ENCODE peak calls at places on chromosomes 4 and X, in ten cellular contexts. T is lung, M is OCI-LY7, O is foreskin keratinocyte, C is BJ, N is GM20000, A is B cell, Z is ascending aorta, R is nephron progenitor cell, L is psoas muscle. Y is an unnamed sample.

GRCh38 chrX:41025926-41026325 is 59.3 kb upstream of the USP9X start:
- DNase-seq in T (no peak), M (no peak), L (no peak), A (no peak), C (no peak), O (no peak), N (no peak), R (no peak), Z (no peak), Y (no peak)

GRCh38 chr4:71198958-71199357 is 139.9 kb upstream of the SLC4A4 start:
- DNase-seq in Z (no peak), T (no peak), A (no peak), N (no peak), R (no peak), C (no peak), L (no peak), M (no peak), O (no peak), Y (no peak)

GRCh38 chrX:102964941-102965340 is 27.9 kb downstream of the RAB40AL start:
- DNase-seq in A (no peak), M (no peak), R (no peak), N (no peak), O (no peak), L (no peak), C (no peak), Z (no peak), T (no peak), Y (no peak)

GRCh38 chr4:61443813-61444510 is 243.8 kb downstream of the ADGRL3 start:
- DNase-seq in N (no peak), T (no peak), L (no peak), Z (no peak), O (no peak), R (no peak), A (no peak), C (no peak), M (no peak), Y (no peak)

GRCh38 chr4:21768349-21769310 is 179.9 kb downstream of the KCNIP4 start:
- DNase-seq in R (peak), A (no peak), C (no peak), O (peak), N (peak), M (peak), Z (no peak), T (no peak), L (no peak), Y (peak)

GRCh38 chrX:153487590-153488071 is 7.1 kb upstream of the BGN start:
- DNase-seq in M (no peak), A (no peak), R (no peak), L (no peak), O (no peak), Z (peak), C (no peak), T (no peak), N (no peak), Y (no peak)

GRCh38 chr4:147355849-147356248 is 125.0 kb upstream of the EDNRA start:
- DNase-seq in M (no peak), A (no peak), R (no peak), O (no peak), T (no peak), N (no peak), Z (no peak), L (no peak), C (no peak), Y (no peak)

GRCh38 chrX:16528620-16529019 is 121.3 kb upstream of the S100G start:
- DNase-seq in N (no peak), A (no peak), L (no peak), O (no peak), C (no peak), R (no peak), M (no peak), T (no peak), Z (no peak), Y (no peak)

GRCh38 chr4:154822775-154823174 is 41.7 kb downstream of the RBM46 start:
- DNase-seq in Z (no peak), O (peak), C (peak), A (no peak), T (no peak), N (no peak), L (no peak), R (no peak), M (no peak), Y (no peak)

GRCh38 chr4:41814565-41814964 is 66.0 kb upstream of the PHOX2B start:
- DNase-seq in O (no peak), N (no peak), R (peak), C (no peak), A (no peak), T (no peak), L (no peak), Z (no peak), M (no peak), Y (no peak)

GRCh38 chr4:85268146-85268545 is 206.8 kb upstream of the ARHGAP24 start:
- DNase-seq in M (no peak), C (no peak), T (no peak), O (no peak), A (no peak), N (no peak), R (no peak), L (no peak), Z (no peak), Y (no peak)

GRCh38 chr4:75071241-75071778 is 138.4 kb downstream of the PARM1 start:
- DNase-seq in T (no peak), Z (no peak), N (no peak), L (no peak), C (no peak), O (no peak), R (no peak), A (no peak), M (no peak), Y (no peak)

GRCh38 chrX:111207851-111208250 is 62.4 kb downstream of the CAPN6 start:
- DNase-seq in N (no peak), O (no peak), C (no peak), A (no peak), R (no peak), Z (no peak), T (no peak), M (no peak), L (no peak), Y (no peak)

GRCh38 chr4:136920092-136920491 is 612.2 kb downstream of the PCDH18 start:
- DNase-seq in L (no peak), M (no peak), T (no peak), R (no peak), A (no peak), N (no peak), C (no peak), O (no peak), Z (no peak), Y (no peak)

GRCh38 chr4:175536852-175537453 is 275.1 kb downstream of the GPM6A start:
- DNase-seq in T (no peak), M (peak), A (no peak), O (peak), Z (no peak), L (no peak), R (peak), C (no peak), N (peak), Y (peak)

GRCh38 chr4:73589887-73590801 is 30.1 kb downstream of the RASSF6 start:
- DNase-seq in A (no peak), N (peak), M (peak), T (no peak), L (no peak), C (no peak), Z (no peak), O (no peak), R (no peak), Y (peak)

GRCh38 chr4:141180991-141181760 is 39.5 kb upstream of the ZNF330 start:
- DNase-seq in N (no peak), O (peak), L (no peak), T (no peak), M (no peak), R (no peak), A (no peak), C (no peak), Z (no peak), Y (no peak)

GRCh38 chr4:31918891-31919290 is 1198.7 kb downstream of the PCDH7 start:
- DNase-seq in L (no peak), A (no peak), Z (no peak), N (no peak), R (no peak), T (no peak), M (no peak), O (peak), C (no peak), Y (no peak)

GRCh38 chr4:110155632-110156031 is 42.8 kb downstream of the ELOVL6 start:
- DNase-seq in O (no peak), A (no peak), M (no peak), C (no peak), L (no peak), N (no peak), T (no peak), Z (no peak), R (no peak), Y (no peak)

GRCh38 chrX:110966839-110967238 is 129.2 kb upstream of the PAK3 start:
- DNase-seq in N (no peak), T (no peak), R (no peak), C (no peak), Z (no peak), M (no peak), A (no peak), L (no peak), O (no peak), Y (no peak)

GRCh38 chr4:15255537-15255936 is 172.3 kb upstream of the C1QTNF7 start:
- DNase-seq in A (no peak), Z (no peak), N (no peak), O (no peak), T (no peak), C (no peak), M (no peak), R (no peak), L (no peak), Y (no peak)

GRCh38 chr4:155883895-155884294 is 17.8 kb upstream of the ASIC5 start:
- DNase-seq in O (no peak), T (no peak), R (no peak), M (no peak), L (no peak), N (no peak), C (no peak), Z (no peak), A (no peak), Y (no peak)

GRCh38 chr4:148065069-148065468 is 333.2 kb downstream of the ARHGAP10 start:
- DNase-seq in N (no peak), C (peak), Z (no peak), T (no peak), A (no peak), O (no peak), L (no peak), M (no peak), R (no peak), Y (no peak)

GRCh38 chrX:102765794-102766193 is 45.3 kb downstream of the GPRASP3 start:
- DNase-seq in T (no peak), A (no peak), C (peak), O (no peak), L (no peak), R (no peak), N (no peak), Z (no peak), M (no peak), Y (no peak)

GRCh38 chr4:185541251-185541671 is 6.0 kb upstream of the PDLIM3 start:
- DNase-seq in C (no peak), N (no peak), O (no peak), Z (no peak), A (no peak), M (no peak), R (no peak), T (peak), L (no peak), Y (no peak)

GRCh38 chr4:81255524-81255923 is 40.5 kb upstream of the PRKG2 start:
- DNase-seq in A (no peak), C (peak), O (no peak), T (no peak), Z (no peak), M (no peak), N (no peak), L (no peak), R (no peak), Y (no peak)

GRCh38 chrX:153821066-153821465 is 9.3 kb downstream of the PDZD4 start:
- DNase-seq in L (no peak), T (no peak), M (no peak), A (no peak), O (no peak), R (no peak), Z (no peak), N (no peak), C (no peak), Y (no peak)

GRCh38 chrX:13068651-13069050 is 24.2 kb upstream of the FAM9C start:
- DNase-seq in A (no peak), M (no peak), O (no peak), L (no peak), T (no peak), C (no peak), N (no peak), R (no peak), Z (no peak), Y (no peak)

GRCh38 chr4:157045507-157046127 is 30.3 kb upstream of the GLRB start:
- DNase-seq in Z (no peak), T (no peak), R (peak), M (peak), O (peak), C (peak), L (no peak), N (peak), A (no peak), Y (peak)

DNA sequence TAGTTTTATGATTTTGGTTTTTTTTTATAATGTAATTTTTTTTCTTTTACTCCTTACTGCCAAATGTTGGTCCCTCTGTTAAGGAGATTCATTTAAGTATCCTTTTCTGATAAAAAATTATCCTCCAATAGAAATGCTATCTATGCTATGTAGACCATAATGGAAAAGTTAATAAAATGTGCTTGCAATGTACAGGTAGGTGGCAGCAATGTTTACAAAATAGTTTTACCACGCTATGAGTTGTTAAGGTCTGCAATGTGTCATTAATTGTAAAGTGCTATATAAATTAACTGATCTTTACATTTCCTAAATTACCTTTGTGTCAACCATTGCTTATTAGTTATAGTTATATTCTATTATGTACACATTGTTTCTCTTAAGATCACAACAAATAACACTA is 3.8 kb upstream of the CENPC start:
- DNase-seq in C (no peak), Z (no peak), T (no peak), A (no peak), R (no peak), N (peak), M (peak), O (peak), L (no peak), Y (peak)
- TF ChIP-seq CTCF in C (no peak), Z (no peak), T (peak), A (peak), R (no peak), N (peak), M (peak), O (peak), L (no peak), Y (peak)

GRCh38 chr4:60326735-60327134 is 873.4 kb upstream of the ADGRL3 start:
- DNase-seq in L (no peak), C (no peak), R (no peak), A (no peak), Z (no peak), N (no peak), T (no peak), M (no peak), O (no peak), Y (no peak)
- TF ChIP-seq CTCF in L (no peak), C (no peak), R (no peak), A (no peak), Z (no peak), N (no peak), T (no peak), M (no peak), O (no peak), Y (no peak)

GRCh38 chrX:48606091-48606490 is 8.8 kb downstream of the WDR13 start:
- DNase-seq in C (no peak), N (no peak), L (no peak), Z (no peak), T (no peak), O (no peak), A (no peak), R (no peak), M (no peak), Y (no peak)
- TF ChIP-seq CTCF in C (no peak), N (no peak), L (no peak), Z (no peak), T (no peak), O (peak), A (no peak), R (no peak), M (peak), Y (no peak)

GRCh38 chr4:6189511-6189910 is 10.8 kb downstream of the JAKMIP1 start:
- DNase-seq in N (no peak), C (no peak), M (no peak), A (no peak), T (no peak), R (no peak), O (no peak), L (no peak), Z (no peak), Y (no peak)

GRCh38 chr4:6193399-6193798 is 7.0 kb downstream of the JAKMIP1 start:
- DNase-seq in A (no peak), Z (no peak), N (no peak), O (no peak), T (no peak), R (no peak), C (no peak), L (no peak), M (no peak), Y (no peak)

GRCh38 chr4:6192245-6192644 is 8.1 kb downstream of the JAKMIP1 start:
- DNase-seq in Z (no peak), N (no peak), C (no peak), R (no peak), M (no peak), O (no peak), A (no peak), L (no peak), T (no peak), Y (no peak)

GRCh38 chr4:6190486-6190885 is 9.9 kb downstream of the JAKMIP1 start:
- DNase-seq in Z (no peak), M (no peak), A (no peak), N (no peak), R (no peak), C (no peak), T (no peak), O (no peak), L (no peak), Y (no peak)

GRCh38 chr4:6191448-6192130 is 8.8 kb downstream of the JAKMIP1 start:
- DNase-seq in O (no peak), A (no peak), M (no peak), R (no peak), N (no peak), T (no peak), Z (no peak), L (no peak), C (no peak), Y (no peak)
- TF ChIP-seq CTCF in O (no peak), A (no peak), M (no peak), R (no peak), N (no peak), T (no peak), Z (no peak), L (no peak), C (no peak), Y (no peak)

GRCh38 chrX:51803833-51804232 is 60.6 kb downstream of the GSPT2 start:
- DNase-seq in O (no peak), L (no peak), N (no peak), T (no peak), M (no peak), C (no peak), Z (no peak), A (no peak), R (no peak), Y (no peak)

GRCh38 chrX:51798701-51799100 is 55.5 kb downstream of the GSPT2 start:
- DNase-seq in M (peak), L (no peak), N (no peak), R (no peak), Z (no peak), A (no peak), C (no peak), O (no peak), T (no peak), Y (no peak)

GRCh38 chrX:51804741-51805140 is 61.5 kb downstream of the GSPT2 start:
- DNase-seq in Z (no peak), M (no peak), C (no peak), A (no peak), O (no peak), R (no peak), T (no peak), L (no peak), N (no peak), Y (no peak)

GRCh38 chrX:51802917-51803688 is 59.9 kb downstream of the GSPT2 start:
- DNase-seq in Z (no peak), M (peak), C (peak), T (peak), A (peak), R (peak), O (peak), L (no peak), N (peak), Y (peak)
- TF ChIP-seq CTCF in Z (no peak), M (peak), C (peak), T (no peak), A (peak), R (no peak), O (peak), L (no peak), N (no peak), Y (peak)

GRCh38 chr4:129515356-129515755 is 419.4 kb downstream of the C4orf33 start:
- DNase-seq in C (no peak), A (no peak), N (no peak), T (no peak), L (no peak), O (no peak), Z (no peak), M (no peak), R (no peak), Y (no peak)

GRCh38 chr4:129514852-129515251 is 418.9 kb downstream of the C4orf33 start:
- DNase-seq in T (no peak), L (no peak), C (no peak), R (no peak), A (no peak), O (no peak), Z (no peak), N (no peak), M (no peak), Y (no peak)
- TF ChIP-seq CTCF in T (no peak), L (no peak), C (no peak), R (no peak), A (no peak), O (no peak), Z (no peak), N (no peak), M (no peak), Y (no peak)

DNA sequence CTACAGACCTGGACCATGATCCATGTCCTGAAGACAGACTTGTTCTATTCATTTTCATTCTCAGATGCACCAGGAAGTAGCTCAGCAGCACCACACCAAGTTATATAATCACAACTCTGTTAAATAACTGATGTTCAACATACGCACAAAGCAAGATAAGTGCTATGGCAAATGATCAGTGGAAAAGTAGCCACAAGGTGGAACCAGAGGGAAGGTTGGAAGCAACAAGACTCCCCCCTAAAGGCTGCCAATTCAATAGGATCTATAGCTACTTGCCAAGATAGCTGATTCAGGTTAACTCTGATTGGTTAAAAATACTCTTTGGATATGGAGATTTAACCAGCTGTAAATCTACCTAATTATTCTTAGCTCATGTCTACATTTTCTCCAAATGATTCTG is 23.7 kb upstream of the FAM47B start:
- DNase-seq in T (no peak), O (no peak), R (peak), C (no peak), Z (no peak), M (no peak), N (no peak), A (no peak), L (no peak), Y (no peak)
- TF ChIP-seq CTCF in T (no peak), O (peak), R (peak), C (peak), Z (peak), M (peak), N (no peak), A (no peak), L (peak), Y (no peak)

GRCh38 chrX:9492901-9493300 is 28.0 kb downstream of the TBL1X start:
- DNase-seq in A (no peak), L (no peak), C (no peak), Z (no peak), N (no peak), O (no peak), M (no peak), T (no peak), R (no peak), Y (no peak)

GRCh38 chrX:9486786-9487185 is 21.9 kb downstream of the TBL1X start:
- DNase-seq in N (no peak), L (no peak), M (no peak), R (no peak), A (no peak), O (no peak), C (no peak), T (no peak), Z (no peak), Y (no peak)

GRCh38 chrX:9493936-9494335 is 29.1 kb downstream of the TBL1X start:
- DNase-seq in C (no peak), Z (no peak), N (no peak), T (no peak), O (no peak), M (no peak), R (no peak), A (no peak), L (no peak), Y (no peak)

GRCh38 chrX:9494806-9495205 is 29.9 kb downstream of the TBL1X start:
- DNase-seq in Z (no peak), T (no peak), R (no peak), N (no peak), O (no peak), A (no peak), M (no peak), L (no peak), C (peak), Y (no peak)

GRCh38 chrX:9489234-9489633 is 24.4 kb downstream of the TBL1X start:
- DNase-seq in C (no peak), Z (no peak), R (no peak), L (no peak), M (no peak), T (no peak), O (no peak), N (no peak), A (no peak), Y (no peak)
- TF ChIP-seq CTCF in C (no peak), Z (no peak), R (no peak), L (no peak), M (no peak), T (no peak), O (no peak), N (no peak), A (no peak), Y (no peak)

GRCh38 chr4:2441393-2442174 is 22.8 kb downstream of the CFAP99 start:
- DNase-seq in O (no peak), A (peak), C (no peak), R (peak), N (peak), M (peak), L (peak), T (peak), Z (no peak), Y (peak)
- TF ChIP-seq CTCF in O (peak), A (peak), C (peak), R (peak), N (peak), M (peak), L (peak), T (peak), Z (peak), Y (peak)

GRCh38 chrX:3244955-3245354 is 101.5 kb downstream of the MXRA5 start:
- DNase-seq in Z (no peak), O (no peak), R (no peak), T (no peak), L (no peak), M (no peak), A (no peak), N (no peak), C (no peak), Y (no peak)
- TF ChIP-seq CTCF in Z (no peak), O (peak), R (no peak), T (no peak), L (peak), M (no peak), A (no peak), N (no peak), C (no peak), Y (no peak)